ENCODE peak calls at places on chromosomes 1 and 21, in four cellular contexts. J is AG04450, T is hepatocyte, C is sigmoid colon. R is an unnamed sample.

GRCh38 chr1:21843208-21843607 is 31.1 kb downstream of the LDLRAD2 start:
- DNase-seq in T (no peak), J (no peak), C (no peak), R (no peak)

GRCh38 chr1:214582289-214582891 is 20.6 kb upstream of the CENPF start:
- DNase-seq in J (no peak), T (no peak), C (no peak), R (no peak)

GRCh38 chr1:114033219-114033706 is 54.0 kb downstream of the OLFML3 start:
- DNase-seq in C (no peak), J (no peak), T (peak), R (peak)

GRCh38 chr1:150532860-150533259 is 16.3 kb upstream of the ADAMTSL4 start:
- DNase-seq in J (no peak), C (no peak), T (no peak), R (no peak)

GRCh38 chr1:212962509-212962908 is 12.2 kb downstream of the VASH2 start:
- DNase-seq in C (no peak), T (no peak), J (no peak), R (no peak)

GRCh38 chr1:207069059-207069458 is 16.0 kb downstream of the PFKFB2 start:
- DNase-seq in C (no peak), T (no peak), J (no peak), R (no peak)

GRCh38 chr1:210397252-210397651 is 68.5 kb downstream of the HHAT start:
- DNase-seq in J (no peak), C (no peak), T (no peak), R (no peak)

GRCh38 chr1:24909388-24909898 is 20.6 kb downstream of the RUNX3 start:
- DNase-seq in T (peak), C (no peak), J (peak), R (no peak)

GRCh38 chr1:59237905-59238304 is 59.0 kb upstream of the FGGY start:
- DNase-seq in C (no peak), T (no peak), J (no peak), R (no peak)

GRCh38 chr1:166884040-166884642 is 8.1 kb upstream of the TADA1 start:
- DNase-seq in J (no peak), T (peak), C (peak), R (no peak)

GRCh38 chr1:25711555-25712298 is 88.3 kb upstream of the SELENON start:
- DNase-seq in J (peak), T (no peak), C (peak), R (no peak)

GRCh38 chr21:25518491-25518911 is 88.8 kb downstream of the MRPL39 start:
- DNase-seq in T (no peak), C (no peak), J (no peak), R (no peak)

GRCh38 chr1:91891969-91892368 is 6.0 kb upstream of the TGFBR3 start:
- DNase-seq in J (no peak), C (no peak), T (no peak), R (no peak)

GRCh38 chr1:13543927-13544556 is 30.2 kb upstream of the LRRC38 start:
- DNase-seq in T (peak), J (no peak), C (peak), R (peak)

GRCh38 chr1:163054056-163054706 is 15.0 kb upstream of the RGS4 start:
- DNase-seq in T (no peak), J (no peak), C (no peak), R (no peak)

GRCh38 chr1:230112131-230112701 is 45.2 kb downstream of the GALNT2 start:
- DNase-seq in T (no peak), J (no peak), C (no peak), R (no peak)

GRCh38 chr1:43844114-43844513 is 89.5 kb upstream of the ARTN start:
- DNase-seq in J (no peak), T (peak), C (no peak), R (no peak)

GRCh38 chr1:178451529-178451928 is 45.2 kb downstream of the CLEC20A start:
- DNase-seq in J (peak), C (no peak), T (peak), R (no peak)

GRCh38 chr1:223716302-223716862 is 4.0 kb downstream of the CAPN2 start:
- DNase-seq in C (no peak), J (no peak), T (peak), R (no peak)

GRCh38 chr1:200252526-200252925 is 157.3 kb downstream of the ZNF281 start:
- DNase-seq in C (no peak), J (no peak), T (no peak), R (no peak)

GRCh38 chr21:34511154-34511553 is 856 bp downstream of the KCNE1 start:
- DNase-seq in T (no peak), J (no peak), C (no peak), R (no peak)

GRCh38 chr1:112806090-112806642 is 91.0 kb upstream of the PPM1J start:
- DNase-seq in J (no peak), T (no peak), C (no peak), R (no peak)

GRCh38 chr1:18340158-18340764 is 140.5 kb upstream of the KLHDC7A start:
- DNase-seq in J (no peak), T (no peak), C (no peak), R (no peak)

GRCh38 chr1:192550922-192551534 is 24.5 kb upstream of the RGS1 start:
- DNase-seq in C (no peak), J (no peak), T (no peak), R (peak)

GRCh38 chr21:14632359-14632758 is 86.2 kb upstream of the SAMSN1 start:
- DNase-seq in C (no peak), T (no peak), J (no peak), R (no peak)

GRCh38 chr1:178450871-178451270 is 45.9 kb downstream of the CLEC20A start:
- DNase-seq in C (no peak), J (no peak), T (no peak), R (no peak)

GRCh38 chr1:26582053-26582835 is 52.7 kb downstream of the RPS6KA1 start:
- DNase-seq in T (no peak), J (no peak), C (no peak), R (no peak)

GRCh38 chr1:168636642-168637111 is 60.3 kb downstream of the XCL1 start:
- DNase-seq in J (no peak), C (peak), T (peak), R (peak)

GRCh38 chr21:19529031-19529430 is 1125.4 kb upstream of the TMPRSS15 start:
- DNase-seq in J (no peak), T (no peak), C (no peak), R (no peak)

GRCh38 chr21:45457832-45458172 is 52.8 kb downstream of the COL18A1 start:
- DNase-seq in T (no peak), C (peak), J (no peak), R (no peak)

GRCh38 chr1:3776231-3777030 is 3.9 kb downstream of the SMIM1 start:
- DNase-seq in C (no peak), J (no peak), T (no peak), R (no peak)

GRCh38 chr1:29395724-29396437 is 159.6 kb downstream of the PTPRU start:
- DNase-seq in C (no peak), J (no peak), T (peak), R (no peak)

GRCh38 chr1:56170784-56171320 is 408.5 kb downstream of the PLPP3 start:
- DNase-seq in T (no peak), J (no peak), C (no peak), R (no peak)

GRCh38 chr21:44664691-44665090 is 2.0 kb downstream of the KRTAP12-2 start:
- DNase-seq in J (no peak), T (no peak), C (no peak), R (no peak)

GRCh38 chr1:67850611-67851075 is 17.4 kb upstream of the GNG12 start:
- DNase-seq in C (peak), T (peak), J (no peak), R (peak)

GRCh38 chr1:55040083-55040952 is 970 bp downstream of the PCSK9 start:
- DNase-seq in J (no peak), C (no peak), T (no peak), R (no peak)

GRCh38 chr21:31555741-31556191 is 103.7 kb upstream of the SOD1 start:
- DNase-seq in C (no peak), J (no peak), T (no peak), R (no peak)

GRCh38 chr1:213657879-213658278 is 329.9 kb upstream of the PROX1 start:
- DNase-seq in C (no peak), T (no peak), J (no peak), R (no peak)

DNA sequence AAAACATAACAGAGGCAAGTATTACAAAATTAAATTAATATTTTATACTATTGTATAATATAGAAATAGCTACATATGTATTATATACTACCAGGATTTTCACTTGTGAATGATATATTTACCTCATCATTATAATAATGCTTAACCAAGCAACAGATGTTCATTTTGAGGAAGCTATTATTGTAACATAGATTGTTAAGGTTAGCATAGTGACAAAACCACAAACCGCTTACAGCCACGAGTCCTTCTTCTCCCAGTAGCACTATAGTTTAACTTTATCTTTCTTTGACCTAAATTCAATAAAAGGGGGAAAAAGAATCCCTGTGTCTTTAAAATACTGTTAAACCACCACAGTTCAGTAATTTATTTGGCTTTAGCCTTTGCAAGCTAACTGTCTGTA is 1039.4 kb upstream of the B3GALT2 start:
- DNase-seq in T (no peak), J (no peak), C (no peak), R (no peak)
- H3K27ac ChIP-seq in T (no peak), J (no peak), C (no peak), R (no peak)

GRCh38 chr1:239307886-239308285 is 78.5 kb upstream of the CHRM3 start:
- DNase-seq in T (no peak), C (no peak), J (no peak), R (no peak)

GRCh38 chr1:239303289-239303688 is 83.1 kb upstream of the CHRM3 start:
- DNase-seq in T (no peak), C (no peak), J (no peak), R (no peak)

GRCh38 chr1:239306426-239306825 is 79.9 kb upstream of the CHRM3 start:
- DNase-seq in T (no peak), C (no peak), J (no peak), R (no peak)

GRCh38 chr1:239311331-239311730 is 75.0 kb upstream of the CHRM3 start:
- DNase-seq in J (no peak), T (no peak), C (no peak), R (no peak)

GRCh38 chr1:239308701-239309333 is 77.6 kb upstream of the CHRM3 start:
- DNase-seq in T (peak), J (no peak), C (no peak), R (peak)
- TF ChIP-seq CTCF in T (peak), J (no peak), C (peak), R (peak)

GRCh38 chr1:84000196-84000885 is 1.4 kb upstream of the TTLL7 start:
- DNase-seq in C (no peak), T (no peak), J (no peak), R (no peak)
- H3K27ac ChIP-seq in C (no peak), T (no peak), J (no peak), R (no peak)

DNA sequence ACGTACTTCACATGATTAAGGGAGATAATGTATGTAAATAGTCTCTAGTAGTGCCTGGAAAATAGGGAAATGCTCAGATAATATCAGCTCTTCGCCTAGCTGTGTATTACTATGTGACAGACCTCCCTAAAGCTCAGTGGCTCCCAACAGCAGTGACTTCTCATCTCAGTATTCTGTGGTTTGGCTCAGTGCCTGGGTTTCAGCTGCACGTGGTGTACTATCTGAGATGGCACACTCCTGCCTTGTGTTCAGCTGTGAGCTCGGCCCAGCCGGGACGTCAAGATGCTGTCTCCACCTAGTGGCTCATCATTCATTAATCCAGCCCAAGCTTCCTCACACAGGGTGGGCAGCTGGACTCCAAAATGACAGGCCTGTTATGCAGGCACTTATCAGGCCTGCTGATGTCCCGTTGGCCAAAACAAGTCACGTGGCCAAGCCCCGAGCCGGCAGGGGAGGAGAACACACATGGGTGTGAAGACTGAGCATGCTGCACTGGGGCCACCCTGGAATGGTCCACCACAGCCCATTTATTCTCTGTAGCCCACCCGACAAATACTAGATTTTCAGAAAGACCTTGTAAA is 17.8 kb downstream of the SLFNL1 start:
- DNase-seq in C (peak), J (peak), T (peak), R (peak)
- TF ChIP-seq CTCF in C (peak), J (peak), T (peak), R (peak)